ENCODE peak calls at places on chromosomes 5 and 9, in four cellular contexts. O is A673, A is fibroblast of lung, S is ovary. V is an unnamed sample.
A peak's percentile ranks its signal among the peaks of the same experiment; 100 is the strongest.

GRCh38 chr9:93895535-93895934 is 59.6 kb downstream of the BARX1 start:
- DNase-seq in O (no peak), A (no peak), S (no peak), V (peak; percentile 13)

GRCh38 chr5:132388244-132389050 is 18.9 kb downstream of the SLC22A5 start:
- DNase-seq in O (no peak), A (peak; percentile 76), S (peak; percentile 71), V (peak; percentile 25)

GRCh38 chr9:35294066-35294465 is 132.3 kb downstream of the UNC13B start:
- DNase-seq in O (no peak), A (no peak), S (no peak), V (no peak)

GRCh38 chr5:61332369-61332745 is 299 bp downstream of the ZSWIM6 start:
- DNase-seq in O (peak; percentile 66), A (no peak), S (peak; percentile 54), V (peak; percentile 53)

GRCh38 chr5:73392775-73393174 is 55.8 kb downstream of the FOXD1 start:
- DNase-seq in O (no peak), A (no peak), S (no peak), V (peak; percentile 51)

GRCh38 chr5:154214236-154215106 is 23.9 kb downstream of the GALNT10 start:
- DNase-seq in O (no peak), A (peak; percentile 89), S (no peak), V (no peak)

GRCh38 chr9:126326228-126327015 is at the start of gene MVB12B:
- DNase-seq in O (peak; percentile 50), A (no peak), S (peak; percentile 33), V (peak; percentile 52)

GRCh38 chr5:132132138-132132537 is 58.5 kb downstream of the CSF2 start:
- DNase-seq in O (no peak), A (no peak), S (no peak), V (no peak)

GRCh38 chr9:26744362-26744965 is 148.1 kb downstream of the CAAP1 start:
- DNase-seq in O (peak; percentile 9), A (peak; percentile 15), S (no peak), V (no peak)

GRCh38 chr5:14998494-14998893 is 126.9 kb upstream of the ANKH start:
- DNase-seq in O (no peak), A (no peak), S (no peak), V (no peak)

GRCh38 chr5:169838688-169839087 is 141.6 kb downstream of the INSYN2B start:
- DNase-seq in O (no peak), A (no peak), S (no peak), V (no peak)

GRCh38 chr9:86765040-86765343 is 182.3 kb downstream of the GAS1 start:
- DNase-seq in O (no peak), A (no peak), S (no peak), V (no peak)

GRCh38 chr5:78801413-78801812 is 152.8 kb upstream of the LHFPL2 start:
- DNase-seq in O (no peak), A (no peak), S (no peak), V (no peak)

GRCh38 chr5:152164860-152165259 is 240.2 kb upstream of the GLRA1 start:
- DNase-seq in O (no peak), A (no peak), S (no peak), V (no peak)

GRCh38 chr9:20728493-20729220 is 44.6 kb downstream of the FOCAD start:
- DNase-seq in O (peak; percentile 82), A (peak; percentile 55), S (no peak), V (no peak)

GRCh38 chr5:14872070-14872989 is 752 bp upstream of the ANKH start:
- DNase-seq in O (peak; percentile 12), A (peak; percentile 50), S (peak; percentile 52), V (peak; percentile 64)

GRCh38 chr5:72235725-72236124 is 84.3 kb downstream of the MRPS27 start:
- DNase-seq in O (no peak), A (no peak), S (no peak), V (no peak)

GRCh38 chr5:127410906-127411780 is 106.3 kb upstream of the PRRC1 start:
- DNase-seq in O (no peak), A (no peak), S (no peak), V (no peak)

GRCh38 chr9:77521091-77521490 is 127.0 kb downstream of the GNA14 start:
- DNase-seq in O (no peak), A (no peak), S (peak; percentile 39), V (peak; percentile 69)

GRCh38 chr9:107137495-107138202 is 145.4 kb upstream of the RAD23B start:
- DNase-seq in O (peak; percentile 53), A (no peak), S (no peak), V (no peak)

GRCh38 chr5:97245371-97245770 is 62.3 kb upstream of the RIOK2 start:
- DNase-seq in O (no peak), A (no peak), S (no peak), V (no peak)

GRCh38 chr5:362978-363765 is 41.7 kb downstream of the AHRR start:
- DNase-seq in O (no peak), A (no peak), S (no peak), V (no peak)

GRCh38 chr9:30178586-30178985 is 2205.9 kb upstream of the ACO1 start:
- DNase-seq in O (no peak), A (no peak), S (no peak), V (no peak)

GRCh38 chr9:128863647-128864046 is 18.1 kb downstream of the KYAT1 start:
- DNase-seq in O (peak; percentile 69), A (peak; percentile 18), S (peak; percentile 79), V (peak; percentile 83)

GRCh38 chr5:176536132-176536901 is 885 bp downstream of the RNF44 start:
- DNase-seq in O (peak; percentile 83), A (peak; percentile 81), S (peak; percentile 80), V (peak; percentile 81)
- H3K4me1 ChIP-seq in O (peaks cover 64% of the 10 kb centered on the region), A (peaks cover 18% of the 10 kb centered on the region), S (peaks cover 16% of the 10 kb centered on the region), V (peaks cover 54% of the 10 kb centered on the region)

GRCh38 chr9:36968574-36969215 is 65.4 kb downstream of the PAX5 start:
- DNase-seq in O (no peak), A (no peak), S (no peak), V (no peak)

GRCh38 chr9:36971935-36972488 is 62.1 kb downstream of the PAX5 start:
- DNase-seq in O (no peak), A (no peak), S (no peak), V (no peak)

GRCh38 chr9:36967997-36968396 is 66.1 kb downstream of the PAX5 start:
- DNase-seq in O (no peak), A (no peak), S (no peak), V (no peak)

GRCh38 chr9:36970007-36970888 is 63.8 kb downstream of the PAX5 start:
- DNase-seq in O (no peak), A (no peak), S (no peak), V (no peak)

DNA sequence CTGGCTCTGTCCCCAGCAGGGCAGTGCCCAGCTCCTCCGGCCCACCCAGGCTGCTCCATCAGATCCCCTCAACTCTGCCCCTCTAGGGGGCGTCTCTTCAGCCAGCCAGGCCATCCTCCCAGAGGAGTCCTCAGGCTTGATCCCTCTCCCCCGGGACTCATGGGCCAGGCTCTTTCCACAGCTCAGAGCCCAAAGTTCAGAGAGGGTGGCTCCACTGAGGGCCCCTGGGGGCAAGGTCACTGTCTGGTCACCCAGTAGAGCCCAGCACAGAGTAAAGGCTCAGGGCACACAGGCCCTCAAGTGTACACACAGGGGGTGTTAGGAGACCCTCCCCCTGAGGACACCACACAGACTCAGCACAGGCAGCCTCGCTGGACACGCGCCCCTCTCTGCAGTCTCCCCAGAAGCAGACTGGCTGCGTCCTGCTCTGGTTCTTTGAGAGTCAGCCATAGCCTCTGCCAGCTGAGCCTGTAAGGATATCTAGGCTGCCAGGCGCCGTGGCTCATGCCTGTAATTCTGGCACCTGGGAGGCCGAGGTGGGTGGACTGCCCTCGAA is 64.8 kb downstream of the PAX5 start:
- DNase-seq in O (no peak), A (no peak), S (no peak), V (no peak)
- TF ChIP-seq CTCF in O (peak; percentile 36), A (no peak), S (no peak), V (no peak)

DNA sequence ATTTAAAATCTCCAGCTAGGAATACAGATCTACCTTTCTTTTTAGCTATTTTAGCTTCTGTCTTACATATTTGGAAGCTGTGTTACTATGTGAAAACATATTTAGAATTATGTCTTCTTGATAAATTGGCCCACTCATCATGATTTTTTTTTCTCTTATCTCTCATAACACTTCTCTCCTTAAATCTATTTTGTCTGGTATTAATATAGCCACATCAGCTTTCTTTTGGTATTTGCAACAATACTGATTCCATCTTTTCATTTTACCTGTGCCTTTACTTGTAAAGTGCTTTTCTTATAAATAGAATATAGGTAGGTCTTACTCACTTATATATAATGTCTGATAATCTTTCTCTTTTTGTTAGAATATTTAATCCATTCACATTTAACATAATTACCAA is 19.6 kb downstream of the PJA2 start:
- DNase-seq in O (no peak), A (no peak), S (no peak), V (no peak)
- H3K4me1 ChIP-seq in O (peaks cover 23% of the 10 kb centered on the region), A (peaks cover 5% of the 10 kb centered on the region), S (peaks cover 6% of the 10 kb centered on the region), V (peaks cover 48% of the 10 kb centered on the region)

GRCh38 chr5:143014017-143014651 is 244.0 kb downstream of the ARHGAP26 start:
- DNase-seq in O (peak; percentile 67), A (peak; percentile 66), S (no peak), V (no peak)
- TF ChIP-seq CTCF in O (peak; percentile 77), A (peak; percentile 6), S (no peak), V (peak; percentile 24)

GRCh38 chr5:139758510-139759036 is 37.0 kb upstream of the PSD2 start:
- DNase-seq in O (no peak), A (no peak), S (no peak), V (no peak)
- H3K4me1 ChIP-seq in O (peaks cover 12% of the 10 kb centered on the region), A (no peaks in the 10 kb centered on the region), S (no peaks in the 10 kb centered on the region), V (peaks cover 29% of the 10 kb centered on the region)

GRCh38 chr5:111226556-111226955 is 2.4 kb downstream of the CAMK4 start:
- DNase-seq in O (no peak), A (no peak), S (no peak), V (no peak)

GRCh38 chr5:111224561-111224989 is 391 bp downstream of the CAMK4 start:
- DNase-seq in O (no peak), A (no peak), S (peak; percentile 13), V (no peak)

GRCh38 chr5:111223086-111223789 is 946 bp upstream of the CAMK4 start:
- DNase-seq in O (no peak), A (no peak), S (no peak), V (no peak)

GRCh38 chr5:111225926-111226325 is 1.7 kb downstream of the CAMK4 start:
- DNase-seq in O (no peak), A (no peak), S (no peak), V (no peak)

GRCh38 chr5:111223790-111224560 is at the start of gene CAMK4:
- DNase-seq in O (peak; percentile 79), A (peak; percentile 83), S (peak; percentile 76), V (peak; percentile 65)
- TF ChIP-seq CTCF in O (no peak), A (peak; percentile 8), S (no peak), V (no peak)

DNA sequence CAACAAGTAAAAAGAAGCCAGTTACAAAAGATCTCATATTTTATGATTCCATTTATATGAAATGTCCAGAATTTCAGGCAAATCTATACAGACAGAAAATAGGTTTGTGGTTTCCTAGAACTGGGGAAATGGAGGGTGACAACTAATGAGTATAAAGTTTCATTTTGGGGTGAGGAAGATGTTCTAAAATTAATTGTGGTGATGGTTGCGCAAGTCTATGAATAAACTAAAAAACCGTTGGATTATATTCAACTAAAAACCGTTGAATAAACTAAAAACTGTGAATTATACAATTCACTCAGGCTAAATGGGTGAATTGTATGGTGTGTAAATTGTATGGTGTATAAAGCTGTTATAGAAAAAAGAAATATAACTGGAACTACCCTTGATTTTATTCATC is 47.6 kb downstream of the ADAMTS6 start:
- DNase-seq in O (no peak), A (no peak), S (no peak), V (no peak)
- H3K4me1 ChIP-seq in O (no peaks in the 10 kb centered on the region), A (no peaks in the 10 kb centered on the region), S (no peaks in the 10 kb centered on the region), V (no peaks in the 10 kb centered on the region)

GRCh38 chr5:114305402-114306207 is 56.3 kb upstream of the KCNN2 start:
- DNase-seq in O (peak; percentile 8), A (peak; percentile 16), S (no peak), V (no peak)
- TF ChIP-seq CTCF in O (peak; percentile 47), A (peak; percentile 25), S (no peak), V (no peak)